ENCODE peak calls at places on chromosomes 16 and 17, in four cellular contexts. Z is hepatocyte, B is anterior cingulate cortex, H is HS-5. M is an unnamed sample.

GRCh38 chr16:11530171-11530940 is 56.4 kb downstream of the LITAF start:
- DNase-seq in Z (no peak), H (peak), B (no peak), M (no peak)

GRCh38 chr17:6374761-6375312 is 60.1 kb downstream of the AIPL1 start:
- DNase-seq in H (no peak), B (no peak), Z (peak), M (no peak)

GRCh38 chr16:53821957-53822625 is 118.1 kb downstream of the FTO start:
- DNase-seq in Z (no peak), B (no peak), H (peak), M (peak)

GRCh38 chr17:79979841-79980215 is 55.8 kb downstream of the TBC1D16 start:
- DNase-seq in H (no peak), Z (no peak), B (no peak), M (no peak)

GRCh38 chr16:27520982-27521673 is 28.6 kb downstream of the GTF3C1 start:
- DNase-seq in H (no peak), Z (no peak), B (no peak), M (no peak)

GRCh38 chr17:48261297-48261880 is 153.8 kb downstream of the SNX11 start:
- DNase-seq in B (no peak), Z (peak), H (no peak), M (no peak)

GRCh38 chr17:1726626-1727257 is 2.2 kb downstream of the WDR81 start:
- DNase-seq in H (no peak), Z (no peak), B (no peak), M (no peak)

GRCh38 chr16:3952342-3953131 is 72.0 kb upstream of the CREBBP start:
- DNase-seq in B (no peak), H (no peak), Z (no peak), M (no peak)

GRCh38 chr17:14871921-14872320 is 393.2 kb downstream of the PMP22 start:
- DNase-seq in B (no peak), H (peak), Z (no peak), M (no peak)

M was measured in BJ.